ENCODE peak calls at places on chromosomes 4 and X, in ten cellular contexts. One of them, this sample, is unnamed.
A peak's percentile ranks its signal among the peaks of the same experiment; 100 is the strongest.

GRCh38 chr4:70855464-70855863 is 15.8 kb upstream of the GRSF1 start:
- DNase-seq in spleen: no peak
- DNase-seq in choroid plexus epithelial cell: no peak
- DNase-seq in GM13976: no peak
- DNase-seq in body of pancreas: no peak
- DNase-seq in GM12865: no peak
- DNase-seq in epithelial cell of esophagus: no peak
- DNase-seq in GM10248: no peak
- DNase-seq in coronary artery: no peak
- DNase-seq in right lobe of liver: no peak
- DNase-seq in this sample: no peak

GRCh38 chrX:84865113-84865512 is 138.6 kb upstream of the APOOL start:
- DNase-seq in body of pancreas: no peak
- DNase-seq in spleen: no peak
- DNase-seq in choroid plexus epithelial cell: peak; percentile 5
- DNase-seq in GM12865: no peak
- DNase-seq in GM13976: no peak
- DNase-seq in right lobe of liver: no peak
- DNase-seq in GM10248: no peak
- DNase-seq in coronary artery: no peak
- DNase-seq in epithelial cell of esophagus: peak; percentile 0
- DNase-seq in this sample: no peak

GRCh38 chr4:85565761-85566480 is 91.0 kb downstream of the ARHGAP24 start:
- DNase-seq in epithelial cell of esophagus: no peak
- DNase-seq in spleen: no peak
- DNase-seq in GM13976: no peak
- DNase-seq in right lobe of liver: no peak
- DNase-seq in GM10248: no peak
- DNase-seq in GM12865: peak; percentile 9
- DNase-seq in coronary artery: no peak
- DNase-seq in body of pancreas: no peak
- DNase-seq in choroid plexus epithelial cell: peak; percentile 86
- DNase-seq in this sample: no peak

GRCh38 chrX:75784689-75785491 is at the start of gene MAGEE2:
- DNase-seq in body of pancreas: peak; percentile 3
- DNase-seq in GM10248: no peak
- DNase-seq in GM13976: no peak
- DNase-seq in coronary artery: no peak
- DNase-seq in choroid plexus epithelial cell: no peak
- DNase-seq in right lobe of liver: no peak
- DNase-seq in epithelial cell of esophagus: no peak
- DNase-seq in GM12865: no peak
- DNase-seq in spleen: peak; percentile 56
- DNase-seq in this sample: peak; percentile 16

GRCh38 chr4:119498520-119498919 is 130.1 kb downstream of the PDE5A start:
- DNase-seq in GM12865: no peak
- DNase-seq in right lobe of liver: no peak
- DNase-seq in choroid plexus epithelial cell: peak; percentile 96
- DNase-seq in body of pancreas: peak; percentile 43
- DNase-seq in epithelial cell of esophagus: no peak
- DNase-seq in GM13976: no peak
- DNase-seq in coronary artery: peak; percentile 72
- DNase-seq in spleen: peak; percentile 57
- DNase-seq in GM10248: no peak
- DNase-seq in this sample: no peak

GRCh38 chr4:17336524-17336941 is 175.4 kb downstream of the QDPR start:
- DNase-seq in coronary artery: no peak
- DNase-seq in epithelial cell of esophagus: peak; percentile 45
- DNase-seq in right lobe of liver: peak; percentile 64
- DNase-seq in choroid plexus epithelial cell: no peak
- DNase-seq in GM13976: peak; percentile 57
- DNase-seq in spleen: peak; percentile 83
- DNase-seq in body of pancreas: no peak
- DNase-seq in GM10248: peak; percentile 67
- DNase-seq in GM12865: peak; percentile 91
- DNase-seq in this sample: peak; percentile 88

GRCh38 chr4:41281038-41281634 is 24.4 kb downstream of the UCHL1 start:
- DNase-seq in GM10248: peak; percentile 77
- DNase-seq in GM12865: peak; percentile 77
- DNase-seq in spleen: no peak
- DNase-seq in epithelial cell of esophagus: peak; percentile 80
- DNase-seq in GM13976: peak; percentile 78
- DNase-seq in right lobe of liver: no peak
- DNase-seq in coronary artery: no peak
- DNase-seq in body of pancreas: peak; percentile 72
- DNase-seq in choroid plexus epithelial cell: peak; percentile 90
- DNase-seq in this sample: peak; percentile 33

GRCh38 chr4:48268956-48269860 is at the start of gene TEC:
- DNase-seq in epithelial cell of esophagus: no peak
- DNase-seq in body of pancreas: peak; percentile 69
- DNase-seq in right lobe of liver: peak; percentile 60
- DNase-seq in spleen: no peak
- DNase-seq in choroid plexus epithelial cell: peak; percentile 15
- DNase-seq in coronary artery: peak; percentile 78
- DNase-seq in GM13976: peak; percentile 44
- DNase-seq in GM10248: peak; percentile 36
- DNase-seq in GM12865: peak; percentile 66
- DNase-seq in this sample: peak; percentile 58

GRCh38 chr4:11426716-11427115 is 2.0 kb downstream of the HS3ST1 start:
- DNase-seq in body of pancreas: no peak
- DNase-seq in epithelial cell of esophagus: peak; percentile 51
- DNase-seq in GM10248: no peak
- DNase-seq in spleen: no peak
- DNase-seq in GM13976: no peak
- DNase-seq in coronary artery: no peak
- DNase-seq in GM12865: no peak
- DNase-seq in right lobe of liver: no peak
- DNase-seq in choroid plexus epithelial cell: no peak
- DNase-seq in this sample: no peak

GRCh38 chr4:124757121-124757520 is 44.6 kb upstream of the ANKRD50 start:
- DNase-seq in GM12865: no peak
- DNase-seq in choroid plexus epithelial cell: peak; percentile 23
- DNase-seq in GM13976: no peak
- DNase-seq in right lobe of liver: no peak
- DNase-seq in GM10248: no peak
- DNase-seq in spleen: no peak
- DNase-seq in coronary artery: no peak
- DNase-seq in body of pancreas: no peak
- DNase-seq in epithelial cell of esophagus: peak; percentile 64
- DNase-seq in this sample: no peak

GRCh38 chr4:18689308-18689915 is 667.9 kb upstream of the LCORL start:
- DNase-seq in body of pancreas: peak; percentile 56
- DNase-seq in choroid plexus epithelial cell: peak; percentile 86
- DNase-seq in epithelial cell of esophagus: peak; percentile 69
- DNase-seq in spleen: no peak
- DNase-seq in right lobe of liver: no peak
- DNase-seq in GM13976: peak; percentile 12
- DNase-seq in coronary artery: no peak
- DNase-seq in GM12865: peak; percentile 72
- DNase-seq in GM10248: peak; percentile 27
- DNase-seq in this sample: peak; percentile 62

GRCh38 chrX:75603833-75604232 is 81.0 kb upstream of the ZDHHC15 start:
- DNase-seq in GM12865: peak; percentile 22
- DNase-seq in spleen: no peak
- DNase-seq in coronary artery: no peak
- DNase-seq in choroid plexus epithelial cell: peak; percentile 47
- DNase-seq in epithelial cell of esophagus: peak; percentile 28
- DNase-seq in right lobe of liver: no peak
- DNase-seq in GM10248: peak; percentile 28
- DNase-seq in body of pancreas: peak; percentile 1
- DNase-seq in GM13976: peak; percentile 46
- DNase-seq in this sample: no peak

GRCh38 chr4:75511841-75512240 is 2.4 kb downstream of the RCHY1 start:
- DNase-seq in GM10248: no peak
- DNase-seq in GM12865: no peak
- DNase-seq in GM13976: no peak
- DNase-seq in coronary artery: no peak
- DNase-seq in spleen: no peak
- DNase-seq in choroid plexus epithelial cell: no peak
- DNase-seq in epithelial cell of esophagus: no peak
- DNase-seq in body of pancreas: no peak
- DNase-seq in right lobe of liver: no peak
- DNase-seq in this sample: no peak

GRCh38 chrX:68647156-68647957 is at the start of gene STARD8:
- DNase-seq in choroid plexus epithelial cell: peak; percentile 23
- DNase-seq in GM12865: no peak
- DNase-seq in right lobe of liver: peak; percentile 50
- DNase-seq in coronary artery: no peak
- DNase-seq in GM10248: no peak
- DNase-seq in GM13976: no peak
- DNase-seq in spleen: no peak
- DNase-seq in epithelial cell of esophagus: peak; percentile 13
- DNase-seq in body of pancreas: peak; percentile 36
- DNase-seq in this sample: no peak
- TF ChIP-seq CTCF in choroid plexus epithelial cell: peak; percentile 11
- TF ChIP-seq CTCF in GM12865: no peak
- TF ChIP-seq CTCF in right lobe of liver: no peak
- TF ChIP-seq CTCF in coronary artery: no peak
- TF ChIP-seq CTCF in GM10248: no peak
- TF ChIP-seq CTCF in GM13976: no peak
- TF ChIP-seq CTCF in spleen: no peak
- TF ChIP-seq CTCF in epithelial cell of esophagus: no peak
- TF ChIP-seq CTCF in body of pancreas: no peak
- TF ChIP-seq CTCF in this sample: no peak

GRCh38 chr4:183081116-183081469 is 18.0 kb upstream of the WWC2 start:
- DNase-seq in right lobe of liver: no peak
- DNase-seq in choroid plexus epithelial cell: no peak
- DNase-seq in epithelial cell of esophagus: no peak
- DNase-seq in body of pancreas: no peak
- DNase-seq in GM12865: no peak
- DNase-seq in coronary artery: no peak
- DNase-seq in GM10248: no peak
- DNase-seq in GM13976: no peak
- DNase-seq in spleen: no peak
- DNase-seq in this sample: no peak

GRCh38 chr4:183082053-183082452 is 17.0 kb upstream of the WWC2 start:
- DNase-seq in spleen: no peak
- DNase-seq in GM10248: no peak
- DNase-seq in choroid plexus epithelial cell: no peak
- DNase-seq in body of pancreas: no peak
- DNase-seq in GM12865: no peak
- DNase-seq in epithelial cell of esophagus: peak; percentile 19
- DNase-seq in right lobe of liver: no peak
- DNase-seq in GM13976: no peak
- DNase-seq in coronary artery: no peak
- DNase-seq in this sample: no peak

GRCh38 chr4:183080372-183081115 is 18.5 kb upstream of the WWC2 start:
- DNase-seq in body of pancreas: no peak
- DNase-seq in spleen: no peak
- DNase-seq in choroid plexus epithelial cell: no peak
- DNase-seq in GM12865: no peak
- DNase-seq in GM10248: no peak
- DNase-seq in epithelial cell of esophagus: no peak
- DNase-seq in coronary artery: no peak
- DNase-seq in GM13976: no peak
- DNase-seq in right lobe of liver: no peak
- DNase-seq in this sample: no peak

GRCh38 chr4:183074288-183074990 is 24.6 kb upstream of the WWC2 start:
- DNase-seq in GM10248: no peak
- DNase-seq in choroid plexus epithelial cell: peak; percentile 34
- DNase-seq in spleen: no peak
- DNase-seq in epithelial cell of esophagus: no peak
- DNase-seq in body of pancreas: no peak
- DNase-seq in right lobe of liver: no peak
- DNase-seq in GM13976: no peak
- DNase-seq in GM12865: no peak
- DNase-seq in coronary artery: no peak
- DNase-seq in this sample: no peak

GRCh38 chr4:183078634-183079033 is 20.4 kb upstream of the WWC2 start:
- DNase-seq in GM12865: no peak
- DNase-seq in spleen: no peak
- DNase-seq in GM10248: no peak
- DNase-seq in GM13976: no peak
- DNase-seq in choroid plexus epithelial cell: no peak
- DNase-seq in body of pancreas: no peak
- DNase-seq in epithelial cell of esophagus: no peak
- DNase-seq in right lobe of liver: no peak
- DNase-seq in coronary artery: no peak
- DNase-seq in this sample: no peak
- TF ChIP-seq CTCF in GM12865: no peak
- TF ChIP-seq CTCF in spleen: no peak
- TF ChIP-seq CTCF in GM10248: no peak
- TF ChIP-seq CTCF in GM13976: no peak
- TF ChIP-seq CTCF in choroid plexus epithelial cell: no peak
- TF ChIP-seq CTCF in body of pancreas: no peak
- TF ChIP-seq CTCF in epithelial cell of esophagus: no peak
- TF ChIP-seq CTCF in right lobe of liver: no peak
- TF ChIP-seq CTCF in coronary artery: no peak
- TF ChIP-seq CTCF in this sample: no peak

GRCh38 chrX:78593701-78594100 is 65.4 kb downstream of the RTL3 start:
- DNase-seq in epithelial cell of esophagus: no peak
- DNase-seq in spleen: no peak
- DNase-seq in choroid plexus epithelial cell: no peak
- DNase-seq in GM13976: no peak
- DNase-seq in GM12865: no peak
- DNase-seq in body of pancreas: no peak
- DNase-seq in right lobe of liver: no peak
- DNase-seq in coronary artery: no peak
- DNase-seq in GM10248: no peak
- DNase-seq in this sample: no peak

GRCh38 chrX:78592030-78592429 is 67.1 kb downstream of the RTL3 start:
- DNase-seq in coronary artery: no peak
- DNase-seq in right lobe of liver: no peak
- DNase-seq in GM13976: no peak
- DNase-seq in choroid plexus epithelial cell: no peak
- DNase-seq in epithelial cell of esophagus: no peak
- DNase-seq in spleen: no peak
- DNase-seq in GM10248: no peak
- DNase-seq in body of pancreas: no peak
- DNase-seq in GM12865: no peak
- DNase-seq in this sample: no peak

GRCh38 chrX:78595901-78596502 is 63.1 kb downstream of the RTL3 start:
- DNase-seq in coronary artery: no peak
- DNase-seq in GM13976: no peak
- DNase-seq in body of pancreas: no peak
- DNase-seq in epithelial cell of esophagus: no peak
- DNase-seq in GM10248: no peak
- DNase-seq in GM12865: peak; percentile 35
- DNase-seq in choroid plexus epithelial cell: peak; percentile 40
- DNase-seq in spleen: no peak
- DNase-seq in right lobe of liver: no peak
- DNase-seq in this sample: peak; percentile 35
- TF ChIP-seq CTCF in coronary artery: no peak
- TF ChIP-seq CTCF in GM13976: no peak
- TF ChIP-seq CTCF in body of pancreas: no peak
- TF ChIP-seq CTCF in epithelial cell of esophagus: no peak
- TF ChIP-seq CTCF in GM10248: no peak
- TF ChIP-seq CTCF in GM12865: peak; percentile 8
- TF ChIP-seq CTCF in choroid plexus epithelial cell: peak; percentile 60
- TF ChIP-seq CTCF in spleen: no peak
- TF ChIP-seq CTCF in right lobe of liver: peak; percentile 21
- TF ChIP-seq CTCF in this sample: peak; percentile 21

DNA sequence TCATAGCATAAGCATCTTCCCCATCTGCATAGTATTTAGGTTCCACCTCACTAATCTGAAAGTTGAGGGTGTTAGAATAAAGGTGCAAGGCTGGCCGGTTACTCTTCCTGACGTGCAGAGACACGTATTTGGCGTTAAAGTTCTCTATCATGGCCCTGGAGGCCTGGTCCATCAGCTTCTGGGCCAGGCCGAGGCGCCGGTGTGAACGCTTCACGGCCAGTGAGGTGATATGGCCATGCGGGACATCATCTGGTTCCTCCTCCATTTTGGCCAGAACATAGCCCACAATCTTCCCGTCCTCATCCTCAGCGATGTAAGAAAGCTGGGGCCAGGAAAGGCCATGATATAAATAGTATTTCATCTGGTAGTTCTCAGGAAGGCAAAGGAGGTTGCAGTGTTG is 425 bp downstream of the NAA11 start:
- DNase-seq in epithelial cell of esophagus: no peak
- DNase-seq in coronary artery: no peak
- DNase-seq in GM10248: no peak
- DNase-seq in GM12865: no peak
- DNase-seq in body of pancreas: no peak
- DNase-seq in right lobe of liver: no peak
- DNase-seq in GM13976: no peak
- DNase-seq in choroid plexus epithelial cell: no peak
- DNase-seq in spleen: no peak
- DNase-seq in this sample: no peak
- TF ChIP-seq CTCF in epithelial cell of esophagus: no peak
- TF ChIP-seq CTCF in coronary artery: no peak
- TF ChIP-seq CTCF in GM10248: no peak
- TF ChIP-seq CTCF in GM12865: no peak
- TF ChIP-seq CTCF in body of pancreas: no peak
- TF ChIP-seq CTCF in right lobe of liver: no peak
- TF ChIP-seq CTCF in GM13976: no peak
- TF ChIP-seq CTCF in choroid plexus epithelial cell: no peak
- TF ChIP-seq CTCF in spleen: no peak
- TF ChIP-seq CTCF in this sample: no peak